ENCODE peak calls at places on chromosome 15, in four cellular contexts. A, C, W and N are unnamed samples.

GRCh38 chr15:67050062-67050461 is 15.3 kb upstream of the SMAD3 start:
- DNase-seq in A (no peak), C (no peak), W (no peak), N (no peak)

GRCh38 chr15:74202461-74203401 is at the start of gene STRA6:
- DNase-seq in A (peak; percentile 45), C (no peak), W (peak; percentile 67), N (peak; percentile 45)

GRCh38 chr15:99955532-99955931 is 222.3 kb upstream of the LYSMD4 start:
- DNase-seq in A (no peak), C (no peak), W (no peak), N (no peak)

GRCh38 chr15:75720787-75721461 is 8.3 kb upstream of the CSPG4 start:
- DNase-seq in A (peak; percentile 49), C (no peak), W (peak; percentile 55), N (peak; percentile 50)

GRCh38 chr15:50970524-50970923 is 62.0 kb downstream of the AP4E1 start:
- DNase-seq in A (no peak), C (peak; percentile 3), W (no peak), N (no peak)

GRCh38 chr15:89669309-89669865 is 9.8 kb downstream of the PLIN1 start:
- DNase-seq in A (no peak), C (no peak), W (no peak), N (no peak)

GRCh38 chr15:50053457-50053856 is 65.6 kb downstream of the ATP8B4 start:
- DNase-seq in A (no peak), C (no peak), W (no peak), N (no peak)

GRCh38 chr15:28184166-28184565 is 85.1 kb upstream of the OCA2 start:
- DNase-seq in A (no peak), C (no peak), W (no peak), N (no peak)

GRCh38 chr15:88658070-88658965 is 19.5 kb downstream of the ISG20 start:
- DNase-seq in A (no peak), C (no peak), W (no peak), N (no peak)

GRCh38 chr15:43102181-43102580 is 3.7 kb downstream of the UBR1 start:
- DNase-seq in A (no peak), C (no peak), W (no peak), N (no peak)

DNA sequence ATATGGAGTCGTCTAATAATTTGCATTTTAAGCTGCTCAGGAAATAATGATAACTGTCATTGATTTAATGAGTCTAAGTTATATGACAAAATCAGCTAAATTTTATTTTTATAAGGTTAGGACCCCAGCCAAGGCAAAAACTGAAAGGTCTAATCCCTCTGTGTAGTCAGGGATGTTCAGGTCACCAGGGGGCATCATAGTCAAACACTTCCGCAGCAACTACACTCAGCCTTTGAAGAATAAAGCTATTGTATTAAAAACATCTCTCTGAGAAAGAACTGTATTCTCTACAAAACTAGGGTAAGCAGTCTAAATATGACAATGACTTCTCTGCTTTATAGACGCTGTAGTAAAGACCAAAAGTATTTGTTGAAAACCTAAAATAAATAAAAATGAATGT is 15.0 kb downstream of the INTS14 start:
- DNase-seq in A (no peak), C (no peak), W (peak; percentile 43), N (peak; percentile 67)
- TF ChIP-seq FOXK2 in A (no peak), C (no peak), W (no peak), N (no peak)

GRCh38 chr15:80645494-80646065 is 49.5 kb upstream of the ABHD17C start:
- DNase-seq in A (no peak), C (no peak), W (no peak), N (no peak)

GRCh38 chr15:80641384-80641783 is 53.7 kb upstream of the ABHD17C start:
- DNase-seq in A (no peak), C (no peak), W (no peak), N (no peak)

GRCh38 chr15:80640546-80641121 is 54.5 kb upstream of the ABHD17C start:
- DNase-seq in A (no peak), C (no peak), W (no peak), N (no peak)

GRCh38 chr15:80639168-80639555 is 55.9 kb upstream of the ABHD17C start:
- DNase-seq in A (no peak), C (no peak), W (no peak), N (no peak)

GRCh38 chr15:80643296-80643965 is 51.7 kb upstream of the ABHD17C start:
- DNase-seq in A (no peak), C (no peak), W (no peak), N (no peak)
- TF ChIP-seq FOXK2 in A (no peak), C (no peak), W (no peak), N (no peak)

GRCh38 chr15:78732634-78733033 is 78.6 kb downstream of the ADAMTS7 start:
- DNase-seq in A (no peak), C (no peak), W (no peak), N (no peak)
- TF ChIP-seq FOXK2 in A (no peak), C (no peak), W (no peak), N (no peak)

GRCh38 chr15:40091861-40092415 is 16.7 kb downstream of the BMF start:
- DNase-seq in A (no peak), C (no peak), W (no peak), N (no peak)

GRCh38 chr15:40094156-40094555 is 14.5 kb downstream of the BMF start:
- DNase-seq in A (no peak), C (no peak), W (no peak), N (no peak)

GRCh38 chr15:40090774-40091455 is 17.8 kb downstream of the BMF start:
- DNase-seq in A (no peak), C (no peak), W (no peak), N (no peak)

GRCh38 chr15:40093224-40093842 is 15.3 kb downstream of the BMF start:
- DNase-seq in A (no peak), C (no peak), W (no peak), N (no peak)

DNA sequence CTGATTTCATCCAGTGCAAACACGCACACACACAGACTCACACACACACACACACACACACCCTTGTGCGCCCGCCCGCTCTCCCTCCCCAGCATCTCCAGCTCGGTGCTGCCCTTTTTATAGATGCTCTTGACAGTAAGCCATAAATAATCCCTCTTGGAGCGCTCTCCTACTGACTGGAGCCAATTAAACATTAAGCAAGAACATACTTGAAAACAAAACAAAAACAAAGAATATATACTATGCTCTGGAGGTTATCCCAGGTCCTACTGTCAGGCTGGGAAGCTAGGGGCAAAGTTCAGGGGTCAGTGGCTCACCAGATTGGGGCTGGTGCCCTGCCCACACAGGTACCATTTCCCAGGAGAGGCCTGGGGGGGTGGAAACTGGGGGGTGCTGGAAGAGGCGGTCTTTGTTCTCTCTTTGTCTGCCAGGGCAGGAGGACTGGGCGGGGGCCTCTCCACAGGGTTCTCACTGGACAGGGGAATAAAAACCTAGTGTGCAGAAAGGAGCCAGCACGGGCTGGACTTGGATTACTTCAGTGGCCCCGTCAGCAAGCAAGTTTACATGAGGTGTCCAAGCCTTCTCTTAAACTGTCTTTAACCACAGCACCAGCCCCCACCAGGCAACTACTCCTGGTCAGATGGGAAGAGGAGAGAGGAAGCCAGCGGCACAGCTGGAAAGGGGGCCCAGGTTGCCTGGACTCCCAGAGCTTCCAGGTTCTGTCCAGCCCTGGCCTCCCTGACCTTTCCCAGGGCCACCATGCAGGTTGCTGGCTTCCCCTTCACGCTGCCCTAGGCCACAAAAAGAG is 16.1 kb downstream of the BMF start:
- DNase-seq in A (no peak), C (no peak), W (no peak), N (peak; percentile 84)
- TF ChIP-seq FOXK2 in A (no peak), C (no peak), W (no peak), N (no peak)

DNA sequence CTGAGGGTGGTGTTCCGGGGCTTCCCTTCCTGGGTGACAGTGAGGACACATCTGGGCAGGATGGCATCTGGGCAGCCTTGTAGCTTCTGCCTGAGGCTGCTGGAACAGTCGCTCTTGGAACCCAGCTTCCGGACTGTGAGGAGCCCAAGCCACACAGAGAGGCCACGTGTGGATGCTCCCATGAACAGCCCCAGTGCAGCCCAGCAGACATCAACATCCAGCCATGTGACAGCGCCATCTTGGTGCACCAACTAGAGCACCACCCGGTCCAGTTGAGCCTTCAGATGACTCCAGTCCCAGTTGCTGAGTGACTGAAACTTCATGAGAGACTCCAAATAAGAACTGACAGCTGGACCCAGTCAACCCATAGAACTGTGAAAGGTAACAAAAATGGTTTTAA is 15.5 kb upstream of the CTSH start:
- DNase-seq in A (no peak), C (no peak), W (no peak), N (no peak)
- TF ChIP-seq FOXK2 in A (no peak), C (no peak), W (no peak), N (no peak)

DNA sequence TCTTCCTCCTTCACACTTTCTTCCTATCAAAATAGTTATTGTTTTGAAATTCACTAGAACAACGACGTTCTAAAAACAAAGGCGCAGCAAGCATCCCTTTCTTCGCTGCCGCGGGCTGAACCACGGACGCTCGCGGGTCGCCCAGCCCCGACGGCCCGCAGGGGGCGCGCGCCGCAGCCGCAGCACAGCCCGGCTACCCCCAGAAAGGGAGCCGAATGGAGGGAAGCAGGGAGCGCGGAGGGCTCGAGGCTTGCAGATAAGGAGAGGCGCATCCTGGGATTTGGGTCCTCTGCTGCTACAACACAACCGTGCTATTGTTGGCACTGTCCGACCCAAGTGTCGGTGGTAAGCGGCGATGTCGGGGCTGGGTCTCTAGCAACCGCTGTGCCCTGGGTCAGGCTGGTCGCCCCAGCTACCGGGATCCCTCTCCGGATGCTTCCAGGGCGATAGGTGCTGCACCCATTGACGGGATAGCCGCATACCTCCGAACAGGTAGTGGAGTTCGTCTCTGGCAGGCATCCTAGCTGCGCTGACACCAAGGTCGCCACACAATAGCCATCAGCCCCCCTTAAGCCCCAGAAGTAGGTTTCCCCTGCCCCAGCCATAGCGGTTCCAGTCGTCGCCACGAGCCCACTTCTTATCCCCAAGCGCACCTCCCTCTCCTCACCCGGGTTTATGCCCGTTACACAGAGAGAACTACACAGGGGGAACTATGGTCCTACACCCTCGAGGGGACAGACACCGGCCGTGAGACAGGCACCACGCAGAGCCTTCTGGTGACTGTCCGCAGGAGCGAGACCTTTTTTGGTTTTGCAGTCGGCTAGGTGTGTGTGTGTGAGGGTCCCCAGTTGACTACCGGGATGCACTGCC is 6.0 kb downstream of the ONECUT1 start:
- DNase-seq in A (no peak), C (no peak), W (peak; percentile 60), N (no peak)
- TF ChIP-seq FOXK2 in A (no peak), C (no peak), W (no peak), N (no peak)

GRCh38 chr15:83659011-83659811 is 5.3 kb downstream of the ADAMTSL3 start:
- DNase-seq in A (no peak), C (no peak), W (no peak), N (peak; percentile 10)
- TF ChIP-seq FOXK2 in A (no peak), C (no peak), W (no peak), N (no peak)

GRCh38 chr15:68789921-68790575 is 30.6 kb downstream of the ANP32A start:
- DNase-seq in A (no peak), C (no peak), W (no peak), N (no peak)
- TF ChIP-seq FOXK2 in A (no peak), C (no peak), W (no peak), N (no peak)

DNA sequence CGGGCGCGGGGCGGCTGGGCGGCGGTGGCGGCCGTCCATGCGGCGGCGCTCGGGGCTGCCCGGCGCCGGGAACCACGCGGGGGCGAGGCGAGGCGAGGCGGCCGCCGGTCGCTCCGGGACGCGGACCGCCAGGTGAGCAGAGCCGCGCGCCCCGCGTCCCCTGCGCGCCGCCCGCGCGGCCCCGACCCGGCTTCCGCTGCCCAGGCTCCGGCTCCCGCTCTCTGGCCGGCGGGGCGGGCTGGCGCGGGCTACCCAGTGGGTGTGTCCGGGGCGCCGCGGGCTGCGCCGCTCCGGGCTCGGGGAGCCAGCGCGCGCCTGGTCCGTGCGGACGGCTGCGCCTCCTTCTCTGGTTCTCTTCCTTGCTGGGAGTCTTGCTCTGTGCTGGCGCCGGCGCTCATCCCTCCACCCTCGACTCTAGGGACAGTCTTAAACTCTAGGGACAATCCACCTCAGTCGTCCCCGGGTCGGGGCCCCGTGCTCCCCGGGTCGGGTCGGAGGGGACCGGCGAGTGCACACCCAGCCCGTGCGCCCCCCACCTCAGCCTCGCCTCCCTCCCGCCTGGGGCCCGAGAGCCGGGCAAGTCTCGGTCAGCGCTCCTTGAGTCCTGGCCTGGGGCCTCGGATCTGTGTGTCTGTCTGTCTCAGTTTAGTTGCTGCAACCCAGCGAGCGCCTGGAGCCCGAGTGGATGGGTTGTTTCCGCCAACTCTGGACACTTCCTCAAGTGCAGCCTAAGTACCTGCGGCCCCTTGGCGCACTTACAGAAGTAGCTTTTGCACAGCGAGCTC is 488 bp downstream of the THSD4 start:
- DNase-seq in A (peak; percentile 62), C (no peak), W (no peak), N (no peak)
- TF ChIP-seq FOXK2 in A (no peak), C (no peak), W (no peak), N (no peak)